ENCODE peak calls at places on chromosomes 2 and 18, in ten cellular contexts. T is CD8-positive, alpha-beta memory T cell; D is activated T-cell treated with anti-CD3 and anti-CD28 coated beads, Interleukin-2, amount 50 U/mL, for 72 hours; V is NCI-H510A; I is RKO; E is kidney glomerular epithelial cell; Z is vagina; M is HL-60; G is activated gamma-delta T cell treated with Interleukin-2 at 50 U/mL for 16 hours; A is Right ventricle myocardium superior. K is an unnamed sample.

GRCh38 chr2:237864030-237864931 is 4.9 kb downstream of the RAMP1 start:
- DNase-seq in T (no peak), D (no peak), V (no peak), I (no peak), E (no peak), Z (peak), M (no peak), G (no peak), A (no peak), K (no peak)

GRCh38 chr2:151959203-151959602 is 131.0 kb upstream of the ARL5A start:
- DNase-seq in T (no peak), D (no peak), V (no peak), I (no peak), E (no peak), Z (no peak), M (no peak), G (no peak), A (no peak), K (no peak)

GRCh38 chr2:200742426-200742825 is 69.3 kb upstream of the BZW1 start:
- DNase-seq in T (no peak), D (no peak), V (no peak), I (no peak), E (no peak), Z (no peak), M (no peak), G (no peak), A (peak), K (no peak)

GRCh38 chr18:3350566-3351527 is 88.9 kb downstream of the MYL12B start:
- DNase-seq in T (no peak), D (no peak), V (no peak), I (peak), E (peak), Z (no peak), M (no peak), G (no peak), A (no peak), K (no peak)

GRCh38 chr2:191677091-191677645 is 768 bp upstream of the NABP1 start:
- DNase-seq in T (peak), D (peak), V (no peak), I (peak), E (peak), Z (no peak), M (peak), G (peak), A (peak), K (peak)

GRCh38 chr18:79450289-79450920 is 54.7 kb downstream of the NFATC1 start:
- DNase-seq in T (no peak), D (no peak), V (no peak), I (no peak), E (no peak), Z (no peak), M (no peak), G (no peak), A (no peak), K (no peak)

GRCh38 chr18:79400591-79401381 is 5.1 kb downstream of the NFATC1 start:
- DNase-seq in T (peak), D (no peak), V (no peak), I (no peak), E (no peak), Z (no peak), M (no peak), G (peak), A (peak), K (no peak)

GRCh38 chr2:220279372-220279771 is 651.9 kb downstream of the SLC4A3 start:
- DNase-seq in T (no peak), D (no peak), V (no peak), I (no peak), E (peak), Z (no peak), M (no peak), G (no peak), A (no peak), K (no peak)

GRCh38 chr2:226308981-226309380 is 490.6 kb downstream of the IRS1 start:
- DNase-seq in T (no peak), D (no peak), V (no peak), I (no peak), E (no peak), Z (no peak), M (no peak), G (no peak), A (no peak), K (no peak)

GRCh38 chr18:35158728-35159443 is 81.9 kb upstream of the ZNF397 start:
- DNase-seq in T (no peak), D (peak), V (no peak), I (no peak), E (no peak), Z (no peak), M (peak), G (no peak), A (no peak), K (peak)

GRCh38 chr2:216949685-216950397 is 90.0 kb upstream of the TNP1 start:
- DNase-seq in T (no peak), D (no peak), V (no peak), I (no peak), E (no peak), Z (no peak), M (no peak), G (no peak), A (no peak), K (no peak)

GRCh38 chr2:220243571-220243970 is 616.1 kb downstream of the SLC4A3 start:
- DNase-seq in T (no peak), D (no peak), V (no peak), I (no peak), E (no peak), Z (no peak), M (no peak), G (no peak), A (no peak), K (no peak)

GRCh38 chr2:191611614-191612013 is 66.3 kb upstream of the NABP1 start:
- DNase-seq in T (no peak), D (no peak), V (no peak), I (no peak), E (no peak), Z (no peak), M (peak), G (no peak), A (no peak), K (peak)

GRCh38 chr2:175690113-175690716 is 311.9 kb downstream of the LNPK start:
- DNase-seq in T (no peak), D (peak), V (no peak), I (peak), E (peak), Z (no peak), M (peak), G (no peak), A (no peak), K (peak)